ENCODE peak calls at places on chromosomes 16 and 17, in nine cellular contexts. J is NCI-H1105 treated with DMSO at 0.1 percent for 48 hours, R is ELR, N is RKO, X is Daoy, K is WERI-Rb-1, T is AG04450, P is NCI-H1417, G is GM19239. U is an unnamed sample.

GRCh38 chr17:64496348-64496785 is 487 bp downstream of the POLG2 start:
- DNase-seq in J (no peak), R (no peak), N (no peak), X (no peak), K (no peak), T (no peak), P (no peak), G (no peak), U (peak; percentile 25)

GRCh38 chr17:56045907-56046306 is 107.4 kb upstream of the ANKFN1 start:
- DNase-seq in J (no peak), R (no peak), N (no peak), X (no peak), K (no peak), T (no peak), P (no peak), G (no peak), U (no peak)

GRCh38 chr17:79931517-79932309 is 92.5 kb upstream of the CBX4 start:
- DNase-seq in J (no peak), R (peak; percentile 30), N (no peak), X (peak; percentile 39), K (no peak), T (no peak), P (no peak), G (no peak), U (peak; percentile 36)

GRCh38 chr17:6698004-6698403 is 15.2 kb downstream of the SLC13A5 start:
- DNase-seq in J (no peak), R (no peak), N (no peak), X (no peak), K (no peak), T (no peak), P (no peak), G (no peak), U (no peak)

GRCh38 chr17:11369570-11369969 is 128.6 kb downstream of the SHISA6 start:
- DNase-seq in J (no peak), R (no peak), N (no peak), X (no peak), K (no peak), T (no peak), P (no peak), G (no peak), U (no peak)

GRCh38 chr17:80964859-80965580 is 26.6 kb upstream of the CHMP6 start:
- DNase-seq in J (no peak), R (no peak), N (no peak), X (no peak), K (no peak), T (no peak), P (no peak), G (no peak), U (no peak)

GRCh38 chr17:53736516-53737274 is 86.0 kb upstream of the KIF2B start:
- DNase-seq in J (no peak), R (no peak), N (no peak), X (no peak), K (no peak), T (no peak), P (no peak), G (no peak), U (peak; percentile 31)

GRCh38 chr17:40604327-40605080 is 39.2 kb upstream of the CCR7 start:
- DNase-seq in J (no peak), R (no peak), N (no peak), X (no peak), K (no peak), T (no peak), P (no peak), G (no peak), U (no peak)

GRCh38 chr17:61551255-61551742 is 39.7 kb downstream of the NACA2 start:
- DNase-seq in J (peak; percentile 43), R (peak; percentile 77), N (peak; percentile 71), X (peak; percentile 30), K (no peak), T (no peak), P (peak; percentile 69), G (no peak), U (peak; percentile 55)

GRCh38 chr17:81813861-81814683 is 10.1 kb downstream of the GCGR start:
- DNase-seq in J (no peak), R (no peak), N (no peak), X (no peak), K (no peak), T (no peak), P (no peak), G (no peak), U (no peak)

GRCh38 chr17:75625813-75626486 is 7.3 kb upstream of the SMIM5 start:
- DNase-seq in J (no peak), R (peak; percentile 58), N (peak; percentile 16), X (no peak), K (peak; percentile 94), T (no peak), P (peak; percentile 12), G (peak; percentile 70), U (peak; percentile 50)

GRCh38 chr16:25121824-25122600 is 10.5 kb downstream of the LCMT1 start:
- DNase-seq in J (no peak), R (no peak), N (no peak), X (no peak), K (no peak), T (no peak), P (no peak), G (no peak), U (no peak)

GRCh38 chr17:7191571-7192270 is 12.6 kb upstream of the ASGR1 start:
- DNase-seq in J (no peak), R (peak; percentile 60), N (peak; percentile 39), X (peak; percentile 44), K (peak; percentile 90), T (no peak), P (peak; percentile 18), G (peak; percentile 54), U (peak; percentile 52)

GRCh38 chr16:68417711-68418301 is 30.5 kb downstream of the SMPD3 start:
- DNase-seq in J (peak; percentile 54), R (no peak), N (no peak), X (peak; percentile 59), K (no peak), T (no peak), P (peak; percentile 66), G (peak; percentile 83), U (no peak)

GRCh38 chr17:27456681-27457404 is 595 bp downstream of the KSR1 start:
- DNase-seq in J (no peak), R (no peak), N (peak; percentile 10), X (no peak), K (peak; percentile 12), T (no peak), P (no peak), G (no peak), U (no peak)

GRCh38 chr16:965487-965886 is 5.3 kb downstream of the LMF1 start:
- DNase-seq in J (no peak), R (no peak), N (no peak), X (no peak), K (no peak), T (no peak), P (no peak), G (no peak), U (no peak)

GRCh38 chr16:1308036-1308976 is 1.1 kb upstream of the UBE2I start:
- DNase-seq in J (no peak), R (peak; percentile 59), N (peak; percentile 82), X (no peak), K (no peak), T (no peak), P (peak; percentile 24), G (no peak), U (peak; percentile 71)